ENCODE peak calls at places on chromosomes 5 and 9, in eight cellular contexts. T is ascending aorta; E is nephron progenitor cell; H is CD4-positive, alpha-beta T cell; C is uterus; V is stomach; Y is body of pancreas; Z is GM20000. Q is an unnamed sample.

GRCh38 chr9:122332083-122332482 is 38.7 kb upstream of the PTGS1 start:
- DNase-seq in T (no peak), E (no peak), H (no peak), C (peak; percentile 32), V (no peak), Y (no peak), Z (no peak), Q (no peak)

GRCh38 chr9:126564716-126565115 is 49.0 kb upstream of the LMX1B start:
- DNase-seq in T (no peak), E (no peak), H (no peak), C (no peak), V (no peak), Y (no peak), Z (no peak), Q (no peak)

GRCh38 chr9:93061791-93062299 is 3.3 kb downstream of the SUSD3 start:
- DNase-seq in T (no peak), E (no peak), H (no peak), C (peak; percentile 44), V (peak; percentile 48), Y (no peak), Z (peak; percentile 78), Q (no peak)

GRCh38 chr9:89743576-89744254 is 138.9 kb downstream of the GADD45G start:
- DNase-seq in T (no peak), E (no peak), H (peak; percentile 44), C (no peak), V (no peak), Y (no peak), Z (peak; percentile 62), Q (no peak)

GRCh38 chr5:669111-669841 is 23.9 kb downstream of the TPPP start:
- DNase-seq in T (no peak), E (no peak), H (no peak), C (no peak), V (peak; percentile 50), Y (peak; percentile 56), Z (peak; percentile 68), Q (no peak)

GRCh38 chr9:108919517-108919916 is 14.4 kb downstream of the ELP1 start:
- DNase-seq in T (no peak), E (no peak), H (no peak), C (no peak), V (no peak), Y (no peak), Z (no peak), Q (no peak)

GRCh38 chr5:179912951-179913350 is 5.3 kb upstream of the TBC1D9B start:
- DNase-seq in T (no peak), E (no peak), H (no peak), C (no peak), V (peak; percentile 86), Y (no peak), Z (no peak), Q (no peak)

GRCh38 chr5:157961828-157962390 is 103.0 kb upstream of the CLINT1 start:
- DNase-seq in T (no peak), E (no peak), H (no peak), C (no peak), V (no peak), Y (no peak), Z (no peak), Q (no peak)

GRCh38 chr5:98206566-98206965 is 566.9 kb upstream of the RGMB start:
- DNase-seq in T (no peak), E (no peak), H (no peak), C (no peak), V (no peak), Y (no peak), Z (no peak), Q (no peak)

GRCh38 chr5:180785794-180786221 is 16.8 kb downstream of the MGAT1 start:
- DNase-seq in T (no peak), E (no peak), H (no peak), C (no peak), V (peak; percentile 60), Y (peak; percentile 36), Z (no peak), Q (no peak)

GRCh38 chr5:65247594-65247993 is 234.1 kb downstream of the ADAMTS6 start:
- DNase-seq in T (no peak), E (no peak), H (no peak), C (no peak), V (no peak), Y (no peak), Z (no peak), Q (no peak)

GRCh38 chr9:15299374-15299939 is 7.6 kb downstream of the TTC39B start:
- DNase-seq in T (no peak), E (no peak), H (peak; percentile 32), C (no peak), V (no peak), Y (no peak), Z (peak; percentile 59), Q (no peak)

GRCh38 chr5:86030753-86031152 is 587.0 kb upstream of the COX7C start:
- DNase-seq in T (no peak), E (no peak), H (no peak), C (no peak), V (no peak), Y (no peak), Z (no peak), Q (no peak)

GRCh38 chr9:76519027-76519835 is 60.2 kb downstream of the GCNT1 start:
- DNase-seq in T (no peak), E (no peak), H (no peak), C (no peak), V (no peak), Y (peak; percentile 30), Z (no peak), Q (no peak)

GRCh38 chr5:150097152-150097551 is 10.8 kb upstream of the CSF1R start:
- DNase-seq in T (no peak), E (no peak), H (no peak), C (no peak), V (no peak), Y (no peak), Z (no peak), Q (no peak)

GRCh38 chr9:72185561-72185960 is 36.3 kb downstream of the GDA start:
- DNase-seq in T (no peak), E (no peak), H (no peak), C (no peak), V (no peak), Y (no peak), Z (no peak), Q (no peak)

GRCh38 chr9:120974181-120974580 is 47.6 kb upstream of the TRAF1 start:
- DNase-seq in T (no peak), E (no peak), H (no peak), C (no peak), V (no peak), Y (no peak), Z (no peak), Q (no peak)

GRCh38 chr9:126113176-126113575 is 213.5 kb upstream of the MVB12B start:
- DNase-seq in T (peak; percentile 30), E (no peak), H (no peak), C (no peak), V (peak; percentile 7), Y (no peak), Z (no peak), Q (no peak)

GRCh38 chr5:168401880-168402279 is 84.4 kb upstream of the RARS1 start:
- DNase-seq in T (no peak), E (no peak), H (no peak), C (no peak), V (peak; percentile 34), Y (no peak), Z (no peak), Q (no peak)

GRCh38 chr5:163978897-163979296 is 473.5 kb downstream of the MAT2B start:
- DNase-seq in T (no peak), E (no peak), H (no peak), C (no peak), V (no peak), Y (no peak), Z (no peak), Q (no peak)

GRCh38 chr9:124660341-124660801 is 110.7 kb downstream of the NR6A1 start:
- DNase-seq in T (no peak), E (peak; percentile 12), H (no peak), C (no peak), V (no peak), Y (peak; percentile 12), Z (peak; percentile 9), Q (no peak)

GRCh38 chr5:103669615-103670014 is 107.0 kb upstream of the NUDT12 start:
- DNase-seq in T (no peak), E (no peak), H (no peak), C (no peak), V (no peak), Y (peak; percentile 32), Z (no peak), Q (no peak)
- TF ChIP-seq CTCF in T (no peak), E (no peak), H (no peak), C (no peak), V (no peak), Y (no peak), Z (no peak), Q (no peak)

GRCh38 chr5:151684690-151685361 is 1.9 kb downstream of the SPARC start:
- DNase-seq in T (peak; percentile 83), E (peak; percentile 56), H (no peak), C (peak; percentile 87), V (no peak), Y (no peak), Z (no peak), Q (no peak)
- TF ChIP-seq CTCF in T (no peak), E (peak; percentile 25), H (no peak), C (no peak), V (no peak), Y (no peak), Z (peak; percentile 22), Q (no peak)

GRCh38 chr5:57304931-57305330 is 131.1 kb downstream of the GPBP1 start:
- DNase-seq in T (no peak), E (no peak), H (no peak), C (no peak), V (no peak), Y (no peak), Z (no peak), Q (no peak)

GRCh38 chr5:57302164-57302563 is 128.3 kb downstream of the GPBP1 start:
- DNase-seq in T (no peak), E (no peak), H (peak; percentile 16), C (no peak), V (peak; percentile 34), Y (no peak), Z (no peak), Q (no peak)

GRCh38 chr5:57306359-57306758 is 132.5 kb downstream of the GPBP1 start:
- DNase-seq in T (no peak), E (no peak), H (no peak), C (no peak), V (no peak), Y (no peak), Z (no peak), Q (no peak)

GRCh38 chr5:57302643-57303042 is 128.8 kb downstream of the GPBP1 start:
- DNase-seq in T (no peak), E (no peak), H (no peak), C (no peak), V (no peak), Y (no peak), Z (no peak), Q (no peak)

GRCh38 chr5:57303985-57304384 is 130.1 kb downstream of the GPBP1 start:
- DNase-seq in T (no peak), E (no peak), H (no peak), C (no peak), V (no peak), Y (no peak), Z (no peak), Q (no peak)
- TF ChIP-seq CTCF in T (no peak), E (no peak), H (no peak), C (no peak), V (no peak), Y (no peak), Z (no peak), Q (no peak)

DNA sequence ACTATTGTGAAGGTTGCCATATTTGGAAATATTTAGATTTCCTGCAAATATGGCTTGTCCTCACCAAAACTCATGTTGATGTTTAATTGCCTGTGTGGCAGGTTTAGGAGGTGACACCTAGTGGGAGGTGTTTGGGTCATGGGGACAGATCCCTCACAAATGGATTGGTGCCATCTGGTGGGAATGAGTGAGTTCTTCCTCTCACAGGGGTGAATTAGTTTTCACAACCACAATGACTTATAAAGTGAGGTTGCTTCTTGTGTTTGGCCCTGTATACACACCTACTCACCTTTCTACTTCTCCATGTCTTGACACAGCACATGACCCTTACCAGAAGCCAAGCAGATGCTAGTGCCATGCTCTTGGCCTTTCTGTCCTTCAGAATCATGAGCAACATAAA is 41.1 kb downstream of the ISOC1 start:
- DNase-seq in T (no peak), E (no peak), H (no peak), C (no peak), V (no peak), Y (no peak), Z (no peak), Q (no peak)
- TF ChIP-seq CTCF in T (no peak), E (no peak), H (no peak), C (no peak), V (no peak), Y (no peak), Z (no peak), Q (no peak)